ENCODE peak calls at places on chromosomes 2 and 18, in ten cellular contexts. W, I, V, T, N, B, P, O, Z and U are unnamed samples.

GRCh38 chr18:31646332-31646822 is 38.0 kb downstream of the B4GALT6 start:
- DNase-seq in V (no peak), N (no peak), P (no peak), B (no peak), W (no peak), O (no peak), I (no peak), T (no peak), Z (no peak), U (no peak)

GRCh38 chr2:159091981-159092380 is 123.5 kb downstream of the TANC1 start:
- DNase-seq in O (no peak), I (no peak), W (no peak), T (no peak), B (no peak), P (no peak), V (no peak), N (no peak), Z (no peak), U (no peak)

GRCh38 chr2:152606081-152606480 is 111.2 kb downstream of the PRPF40A start:
- DNase-seq in V (no peak), I (no peak), P (no peak), T (no peak), N (no peak), W (no peak), Z (no peak), O (no peak), B (no peak), U (no peak)

GRCh38 chr2:178836807-178837206 is 29.6 kb upstream of the TTN start:
- DNase-seq in O (no peak), I (no peak), B (no peak), Z (no peak), T (no peak), V (no peak), N (no peak), P (no peak), W (no peak), U (no peak)

GRCh38 chr18:76860411-76860810 is 38.1 kb downstream of the ZNF236 start:
- DNase-seq in N (no peak), V (no peak), I (no peak), W (no peak), Z (no peak), B (no peak), T (no peak), P (no peak), O (no peak), U (no peak)

GRCh38 chr2:191036365-191036764 is 22.4 kb upstream of the STAT1 start:
- DNase-seq in W (no peak), T (no peak), Z (no peak), O (no peak), P (no peak), N (no peak), B (no peak), I (no peak), V (no peak), U (no peak)

GRCh38 chr2:165820296-165820695 is 26.2 kb upstream of the GALNT3 start:
- DNase-seq in V (no peak), T (no peak), O (no peak), Z (no peak), I (no peak), N (no peak), P (no peak), W (no peak), B (no peak), U (no peak)

GRCh38 chr2:62641410-62641843 is 64.1 kb upstream of the EHBP1 start:
- DNase-seq in W (no peak), V (no peak), Z (no peak), T (no peak), B (no peak), O (no peak), P (no peak), N (peak; percentile 19), I (no peak), U (no peak)

GRCh38 chr2:23628926-23629325 is 243.9 kb downstream of the KLHL29 start:
- DNase-seq in Z (no peak), W (no peak), V (no peak), P (no peak), O (no peak), N (no peak), I (no peak), B (no peak), T (no peak), U (no peak)

GRCh38 chr18:47968721-47969120 is 38.3 kb upstream of the SMAD2 start:
- DNase-seq in Z (no peak), B (no peak), O (no peak), T (no peak), I (no peak), P (no peak), W (no peak), N (peak; percentile 13), V (no peak), U (no peak)

GRCh38 chr2:112465373-112465772 is 16.6 kb upstream of the TTL start:
- DNase-seq in N (peak; percentile 29), Z (peak; percentile 24), W (no peak), T (no peak), P (no peak), V (no peak), I (no peak), O (no peak), B (no peak), U (no peak)
- TF ChIP-seq CTCF in N (peak; percentile 26), Z (peak; percentile 33), W (peak; percentile 8), T (no peak), P (peak; percentile 13), V (peak; percentile 31), I (no peak), O (no peak), B (no peak), U (no peak)

GRCh38 chr2:11321847-11322246 is 22.6 kb downstream of the ROCK2 start:
- DNase-seq in Z (no peak), P (no peak), N (no peak), I (no peak), T (no peak), B (no peak), V (no peak), O (no peak), W (no peak), U (no peak)

GRCh38 chr2:11319939-11320338 is 24.5 kb downstream of the ROCK2 start:
- DNase-seq in V (no peak), B (no peak), P (no peak), T (no peak), W (no peak), N (no peak), Z (no peak), I (no peak), O (peak; percentile 51), U (no peak)

GRCh38 chr2:11325961-11326691 is 18.3 kb downstream of the ROCK2 start:
- DNase-seq in T (no peak), V (no peak), N (no peak), B (no peak), Z (no peak), W (no peak), P (no peak), O (no peak), I (no peak), U (no peak)

GRCh38 chr2:11315074-11315705 is 29.2 kb downstream of the ROCK2 start:
- DNase-seq in V (no peak), P (no peak), T (no peak), O (no peak), N (no peak), I (no peak), Z (no peak), W (no peak), B (no peak), U (no peak)

GRCh38 chr2:11320698-11321492 is 23.5 kb downstream of the ROCK2 start:
- DNase-seq in I (no peak), V (no peak), B (no peak), T (no peak), N (no peak), O (no peak), P (no peak), Z (no peak), W (no peak), U (no peak)
- TF ChIP-seq CTCF in I (no peak), V (no peak), B (no peak), T (no peak), N (no peak), O (no peak), P (peak; percentile 15), Z (no peak), W (no peak), U (no peak)

DNA sequence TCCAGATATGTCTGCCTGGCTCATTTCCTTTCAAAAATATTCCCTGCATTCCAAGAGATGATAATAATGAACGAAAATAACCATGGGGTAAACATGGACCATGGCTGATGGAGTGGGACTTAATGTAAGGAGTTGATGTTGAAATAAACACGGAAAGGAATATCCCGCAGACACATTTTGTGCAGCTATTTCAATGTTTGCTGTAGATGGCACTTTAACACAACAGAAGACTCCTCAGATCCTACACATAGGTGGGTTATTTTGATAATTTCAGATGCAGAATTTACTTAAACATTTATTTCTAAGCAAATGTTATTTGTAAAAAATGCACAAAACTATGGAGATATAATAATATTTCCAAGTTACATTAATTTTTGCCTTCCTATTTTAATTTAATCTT is 87.5 kb upstream of the DYNAP start:
- DNase-seq in W (no peak), V (no peak), T (no peak), I (no peak), O (no peak), Z (no peak), B (no peak), P (no peak), N (no peak), U (no peak)
- TF ChIP-seq CTCF in W (no peak), V (no peak), T (no peak), I (no peak), O (no peak), Z (no peak), B (no peak), P (no peak), N (no peak), U (no peak)

GRCh38 chr2:172281648-172282576 is 145.5 kb upstream of the ITGA6 start:
- DNase-seq in Z (peak; percentile 94), O (no peak), W (no peak), T (no peak), P (no peak), V (no peak), I (no peak), N (no peak), B (no peak), U (no peak)

GRCh38 chr2:172280820-172281454 is 146.4 kb upstream of the ITGA6 start:
- DNase-seq in N (no peak), P (no peak), O (no peak), W (peak; percentile 30), B (no peak), V (no peak), I (no peak), Z (no peak), T (no peak), U (no peak)

GRCh38 chr2:172278642-172279041 is 148.7 kb upstream of the ITGA6 start:
- DNase-seq in Z (no peak), T (no peak), N (no peak), V (no peak), I (no peak), B (no peak), P (no peak), O (no peak), W (no peak), U (no peak)

GRCh38 chr2:172279214-172279613 is 148.2 kb upstream of the ITGA6 start:
- DNase-seq in N (no peak), Z (no peak), P (no peak), O (no peak), T (no peak), W (no peak), V (no peak), I (no peak), B (no peak), U (no peak)

DNA sequence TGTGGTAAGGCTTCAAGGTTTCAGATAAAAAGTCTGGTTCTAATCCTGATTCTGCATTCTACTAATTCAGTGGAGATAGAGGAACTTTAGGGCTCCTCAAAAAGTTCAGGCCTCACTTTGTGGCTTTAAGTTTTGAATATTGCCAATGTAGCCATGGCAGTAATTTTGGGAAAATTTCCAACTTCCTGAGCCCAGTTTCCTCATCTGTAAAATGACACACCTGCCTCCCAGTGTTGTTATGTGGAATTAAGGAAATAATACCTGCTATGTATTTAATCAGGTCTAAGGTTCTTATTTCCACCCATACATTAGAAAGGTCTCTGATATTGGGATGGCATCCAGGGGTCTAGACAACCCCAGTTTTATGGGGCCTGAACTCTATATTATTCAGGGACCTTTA is 147.5 kb upstream of the ITGA6 start:
- DNase-seq in T (no peak), N (no peak), V (no peak), O (no peak), P (no peak), Z (peak; percentile 55), I (no peak), B (peak; percentile 21), W (no peak), U (no peak)
- TF ChIP-seq CTCF in T (no peak), N (no peak), V (no peak), O (no peak), P (no peak), Z (peak; percentile 12), I (no peak), B (no peak), W (no peak), U (no peak)